ENCODE peak calls at places on chromosome 10, in six cellular contexts. M, A, E, I, T and N are unnamed samples.

GRCh38 chr10:87886635-87887034 is 23.2 kb downstream of the PTEN start:
- DNase-seq in M (no peak), A (no peak), E (no peak), I (no peak), T (no peak), N (no peak)

GRCh38 chr10:60944159-60944909 is at the start of gene RHOBTB1:
- DNase-seq in M (peak; percentile 87), A (peak; percentile 86), E (peak; percentile 66), I (no peak), T (no peak), N (peak; percentile 74)

GRCh38 chr10:19987931-19988330 is 171.7 kb downstream of the PLXDC2 start:
- DNase-seq in M (no peak), A (peak; percentile 66), E (no peak), I (no peak), T (no peak), N (no peak)

GRCh38 chr10:98323221-98324164 is 55.5 kb upstream of the LOXL4 start:
- DNase-seq in M (peak; percentile 79), A (peak; percentile 35), E (peak; percentile 11), I (no peak), T (peak; percentile 13), N (no peak)

GRCh38 chr10:3763852-3764625 is 21.0 kb downstream of the KLF6 start:
- DNase-seq in M (peak; percentile 46), A (no peak), E (no peak), I (no peak), T (no peak), N (no peak)

GRCh38 chr10:56728349-56728748 is 367.3 kb upstream of the ZWINT start:
- DNase-seq in M (no peak), A (no peak), E (no peak), I (no peak), T (no peak), N (no peak)

GRCh38 chr10:62584726-62585125 is 210.6 kb downstream of the ZNF365 start:
- DNase-seq in M (no peak), A (no peak), E (no peak), I (no peak), T (no peak), N (no peak)

GRCh38 chr10:79335094-79335469 is 12.2 kb upstream of the PPIF start:
- DNase-seq in M (no peak), A (peak; percentile 86), E (no peak), I (no peak), T (no peak), N (no peak)

GRCh38 chr10:131775444-131775832 is 125.4 kb upstream of the PPP2R2D start:
- DNase-seq in M (no peak), A (no peak), E (no peak), I (no peak), T (no peak), N (no peak)

GRCh38 chr10:12350925-12351324 is 1.6 kb downstream of the CAMK1D start:
- DNase-seq in M (no peak), A (no peak), E (no peak), I (no peak), T (no peak), N (no peak)

GRCh38 chr10:131824371-131825149 is 76.2 kb upstream of the PPP2R2D start:
- DNase-seq in M (no peak), A (no peak), E (no peak), I (no peak), T (no peak), N (no peak)

GRCh38 chr10:121437596-121437995 is 160.6 kb downstream of the FGFR2 start:
- DNase-seq in M (no peak), A (peak; percentile 72), E (no peak), I (no peak), T (no peak), N (no peak)

GRCh38 chr10:45410807-45411606 is 37.0 kb downstream of the ALOX5 start:
- DNase-seq in M (peak; percentile 24), A (no peak), E (no peak), I (no peak), T (no peak), N (no peak)

GRCh38 chr10:112137381-112137987 is 46.1 kb downstream of the GPAM start:
- DNase-seq in M (peak; percentile 69), A (peak; percentile 42), E (peak; percentile 64), I (peak; percentile 75), T (no peak), N (peak; percentile 56)

GRCh38 chr10:85864173-85864549 is 502.4 kb downstream of the GRID1 start:
- DNase-seq in M (no peak), A (peak; percentile 15), E (no peak), I (no peak), T (no peak), N (no peak)

GRCh38 chr10:95906675-95907453 is 911 bp upstream of the CC2D2B start:
- DNase-seq in M (peak; percentile 77), A (peak; percentile 73), E (peak; percentile 54), I (peak; percentile 36), T (peak; percentile 36), N (peak; percentile 78)

GRCh38 chr10:110200518-110200917 is 6.9 kb upstream of the MXI1 start:
- DNase-seq in M (no peak), A (no peak), E (no peak), I (no peak), T (no peak), N (no peak)

GRCh38 chr10:49183596-49184542 is 4.3 kb downstream of the TMEM273 start:
- DNase-seq in M (no peak), A (peak; percentile 38), E (peak; percentile 27), I (no peak), T (no peak), N (no peak)

GRCh38 chr10:7492660-7493046 is 81.8 kb upstream of the SFMBT2 start:
- DNase-seq in M (no peak), A (no peak), E (no peak), I (no peak), T (no peak), N (no peak)

GRCh38 chr10:66881814-66882213 is 44.0 kb upstream of the LRRTM3 start:
- DNase-seq in M (no peak), A (no peak), E (no peak), I (no peak), T (no peak), N (no peak)

GRCh38 chr10:48821692-48822091 is 117.9 kb downstream of the LRRC18 start:
- DNase-seq in M (no peak), A (no peak), E (no peak), I (no peak), T (peak; percentile 51), N (no peak)

GRCh38 chr10:52654201-52654600 is 118.4 kb downstream of the MBL2 start:
- DNase-seq in M (no peak), A (no peak), E (no peak), I (no peak), T (no peak), N (no peak)

GRCh38 chr10:9719246-9719645 is 1298.4 kb upstream of the CELF2 start:
- DNase-seq in M (no peak), A (no peak), E (no peak), I (no peak), T (no peak), N (no peak)

GRCh38 chr10:11451640-11452260 is 159.7 kb downstream of the USP6NL start:
- DNase-seq in M (no peak), A (no peak), E (no peak), I (no peak), T (no peak), N (no peak)

GRCh38 chr10:33333260-33334169 is 952 bp downstream of the NRP1 start:
- DNase-seq in M (no peak), A (no peak), E (peak; percentile 41), I (no peak), T (no peak), N (no peak)

GRCh38 chr10:99551158-99551557 is 18.4 kb downstream of the NKX2-3 start:
- DNase-seq in M (peak; percentile 57), A (no peak), E (no peak), I (no peak), T (no peak), N (peak; percentile 33)

GRCh38 chr10:129192344-129193128 is 274.5 kb upstream of the MGMT start:
- DNase-seq in M (peak; percentile 49), A (no peak), E (no peak), I (no peak), T (no peak), N (no peak)

GRCh38 chr10:24207781-24208611 is 942 bp upstream of the KIAA1217 start:
- DNase-seq in M (peak; percentile 56), A (no peak), E (peak; percentile 39), I (no peak), T (no peak), N (no peak)

GRCh38 chr10:118046491-118047362 is at the start of gene RAB11FIP2:
- DNase-seq in M (peak; percentile 95), A (peak; percentile 93), E (peak; percentile 92), I (peak; percentile 92), T (no peak), N (peak; percentile 92)

GRCh38 chr10:125823663-125824251 is 411 bp downstream of the BCCIP start:
- DNase-seq in M (peak; percentile 4), A (no peak), E (no peak), I (no peak), T (no peak), N (no peak)

GRCh38 chr10:62527019-62527827 is 153.1 kb downstream of the ZNF365 start:
- DNase-seq in M (no peak), A (no peak), E (no peak), I (peak; percentile 84), T (no peak), N (peak; percentile 39)

GRCh38 chr10:132248455-132249231 is 59.1 kb downstream of the STK32C start:
- DNase-seq in M (peak; percentile 17), A (no peak), E (peak; percentile 52), I (peak; percentile 70), T (no peak), N (no peak)

GRCh38 chr10:31101123-31101522 is 69.5 kb upstream of the ZNF438 start:
- DNase-seq in M (peak; percentile 63), A (no peak), E (no peak), I (no peak), T (peak; percentile 96), N (no peak)

GRCh38 chr10:69472544-69472943 is 21.3 kb downstream of the TSPAN15 start:
- DNase-seq in M (peak; percentile 21), A (no peak), E (no peak), I (no peak), T (no peak), N (no peak)

GRCh38 chr10:92961638-92962037 is 99.0 kb upstream of the CYP26C1 start:
- DNase-seq in M (no peak), A (no peak), E (no peak), I (no peak), T (no peak), N (no peak)